ENCODE peak calls at places on chromosome 9, in seven cellular contexts. V is pons; J is activated CD8-positive, alpha-beta T cell treated with anti-CD3 and anti-CD28 coated beads for 36 hours; H is natural killer cell; E is stimulated activated CD8-positive, alpha-beta memory T cell treated with anti-CD3 and anti-CD28 coated beads, Interleukin-4, amount 100 ng/mL, for 1 hour; R is transverse colon; W is spleen. I is an unnamed sample.

GRCh38 chr9:121640076-121640475 is 11.4 kb upstream of the DAB2IP start:
- DNase-seq in R (peak), H (peak), J (peak), V (peak), E (no peak), W (no peak), I (no peak)

GRCh38 chr9:128724744-128725211 is 851 bp upstream of the ZDHHC12 start:
- DNase-seq in V (peak), J (peak), E (no peak), H (no peak), R (peak), W (peak), I (no peak)

GRCh38 chr9:37910271-37910670 is 6.3 kb upstream of the SLC25A51 start:
- DNase-seq in R (no peak), W (peak), J (no peak), H (no peak), V (no peak), E (no peak), I (no peak)

GRCh38 chr9:69204869-69205268 is 30.8 kb downstream of the TJP2 start:
- DNase-seq in V (peak), J (no peak), W (no peak), E (no peak), H (no peak), R (no peak), I (no peak)

GRCh38 chr9:23622396-23622795 is 203.6 kb downstream of the ELAVL2 start:
- DNase-seq in E (no peak), W (no peak), J (no peak), H (no peak), R (no peak), V (no peak), I (no peak)

GRCh38 chr9:136754626-136755284 is 3.3 kb downstream of the LCN8 start:
- DNase-seq in W (no peak), R (no peak), E (no peak), V (no peak), J (no peak), H (no peak), I (no peak)

GRCh38 chr9:9215050-9215449 is 1397.8 kb downstream of the PTPRD start:
- DNase-seq in R (no peak), H (no peak), V (no peak), E (no peak), J (no peak), W (no peak), I (no peak)

GRCh38 chr9:82168585-82168984 is 180.0 kb downstream of the SPATA31D1 start:
- DNase-seq in E (no peak), R (no peak), W (no peak), H (no peak), V (no peak), J (no peak), I (no peak)

GRCh38 chr9:37624073-37624472 is 26.7 kb upstream of the FRMPD1 start:
- DNase-seq in R (no peak), H (no peak), V (no peak), W (no peak), J (no peak), E (no peak), I (no peak)

GRCh38 chr9:105138306-105138801 is 106.1 kb upstream of the SLC44A1 start:
- DNase-seq in H (no peak), E (no peak), R (peak), W (no peak), V (peak), J (no peak), I (no peak)

GRCh38 chr9:38622083-38622674 is 1.8 kb upstream of the ANKRD18A start:
- DNase-seq in E (no peak), V (peak), J (no peak), W (peak), H (no peak), R (peak), I (no peak)

GRCh38 chr9:84668204-84669007 is 1.1 kb upstream of the NTRK2 start:
- DNase-seq in H (no peak), V (peak), J (peak), E (no peak), R (peak), W (peak), I (no peak)

GRCh38 chr9:92100237-92100911 is 14.8 kb downstream of the SPTLC1 start:
- DNase-seq in R (no peak), E (no peak), V (no peak), W (no peak), H (no peak), J (no peak), I (no peak)

GRCh38 chr9:6567140-6567591 is 78.4 kb downstream of the GLDC start:
- DNase-seq in E (no peak), R (no peak), W (no peak), V (peak), H (no peak), J (peak), I (no peak)

GRCh38 chr9:16180546-16180945 is 627.7 kb downstream of the CCDC171 start:
- DNase-seq in E (no peak), R (no peak), V (no peak), J (no peak), H (no peak), W (no peak), I (no peak)

GRCh38 chr9:13322828-13323550 is 43.5 kb upstream of the MPDZ start:
- DNase-seq in H (no peak), V (no peak), W (no peak), J (no peak), R (peak), E (no peak), I (no peak)

GRCh38 chr9:126157409-126157808 is 169.2 kb upstream of the MVB12B start:
- DNase-seq in E (no peak), V (no peak), H (no peak), J (no peak), R (no peak), W (peak), I (no peak)

GRCh38 chr9:123609844-123610243 is 253.8 kb downstream of the CRB2 start:
- DNase-seq in J (no peak), E (no peak), V (peak), H (no peak), R (no peak), W (no peak), I (no peak)

GRCh38 chr9:33818167-33818831 is 1.3 kb downstream of the UBE2R2 start:
- DNase-seq in J (peak), H (no peak), R (peak), E (no peak), V (peak), W (no peak), I (no peak)

GRCh38 chr9:3459076-3459475 is 66.7 kb downstream of the RFX3 start:
- DNase-seq in R (no peak), E (no peak), J (no peak), W (no peak), H (no peak), V (no peak), I (no peak)

GRCh38 chr9:119963798-119964372 is 594.6 kb upstream of the BRINP1 start:
- DNase-seq in J (no peak), W (no peak), H (no peak), V (no peak), R (no peak), E (no peak), I (no peak)

GRCh38 chr9:126750941-126751725 is 53.7 kb upstream of the ZBTB43 start:
- DNase-seq in V (no peak), E (no peak), W (no peak), J (no peak), H (no peak), R (no peak), I (no peak)

I was measured in esophagus squamous epithelium.